ENCODE peak calls at places on chromosome 1, in six cellular contexts. One of them, this sample, is unnamed.

GRCh38 chr1:16131636-16132324 is 24.1 kb downstream of the EPHA2 start:
- DNase-seq in thyroid gland: no peak
- DNase-seq in A549: no peak
- DNase-seq in IMR-90: no peak
- DNase-seq in ovary: no peak
- DNase-seq in prostate gland: no peak
- DNase-seq in this sample: no peak

GRCh38 chr1:225844236-225845061 is 34.5 kb downstream of the EPHX1 start:
- DNase-seq in thyroid gland: peak
- DNase-seq in A549: no peak
- DNase-seq in IMR-90: no peak
- DNase-seq in ovary: no peak
- DNase-seq in prostate gland: no peak
- DNase-seq in this sample: no peak

GRCh38 chr1:27099154-27099903 is 55.6 kb downstream of the SLC9A1 start:
- DNase-seq in thyroid gland: peak
- DNase-seq in A549: peak
- DNase-seq in IMR-90: peak
- DNase-seq in ovary: peak
- DNase-seq in prostate gland: no peak
- DNase-seq in this sample: peak

GRCh38 chr1:25619101-25619890 is 2.7 kb downstream of the MAN1C1 start:
- DNase-seq in thyroid gland: peak
- DNase-seq in A549: no peak
- DNase-seq in IMR-90: peak
- DNase-seq in ovary: peak
- DNase-seq in prostate gland: no peak
- DNase-seq in this sample: no peak

GRCh38 chr1:159140474-159140873 is 30.9 kb upstream of the CADM3 start:
- DNase-seq in thyroid gland: no peak
- DNase-seq in A549: no peak
- DNase-seq in IMR-90: no peak
- DNase-seq in ovary: no peak
- DNase-seq in prostate gland: no peak
- DNase-seq in this sample: no peak

GRCh38 chr1:27356628-27357280 is 10.0 kb downstream of the MAP3K6 start:
- DNase-seq in thyroid gland: no peak
- DNase-seq in A549: no peak
- DNase-seq in IMR-90: no peak
- DNase-seq in ovary: peak
- DNase-seq in prostate gland: peak
- DNase-seq in this sample: no peak

GRCh38 chr1:111407297-111407696 is 20.2 kb downstream of the OVGP1 start:
- DNase-seq in thyroid gland: no peak
- DNase-seq in A549: no peak
- DNase-seq in IMR-90: no peak
- DNase-seq in ovary: no peak
- DNase-seq in prostate gland: no peak
- DNase-seq in this sample: no peak

GRCh38 chr1:46622341-46622740 is 5.7 kb upstream of the MOB3C start:
- DNase-seq in thyroid gland: no peak
- DNase-seq in A549: peak
- DNase-seq in IMR-90: peak
- DNase-seq in ovary: no peak
- DNase-seq in prostate gland: no peak
- DNase-seq in this sample: no peak

GRCh38 chr1:11520531-11521233 is 41.7 kb downstream of the DISP3 start:
- DNase-seq in thyroid gland: no peak
- DNase-seq in A549: no peak
- DNase-seq in IMR-90: no peak
- DNase-seq in ovary: no peak
- DNase-seq in prostate gland: no peak
- DNase-seq in this sample: no peak

GRCh38 chr1:60753508-60753907 is 328.9 kb upstream of the NFIA start:
- DNase-seq in thyroid gland: no peak
- DNase-seq in A549: no peak
- DNase-seq in IMR-90: no peak
- DNase-seq in ovary: no peak
- DNase-seq in prostate gland: no peak
- DNase-seq in this sample: no peak

GRCh38 chr1:87888456-87888855 is 559.8 kb downstream of the LMO4 start:
- DNase-seq in thyroid gland: no peak
- DNase-seq in A549: peak
- DNase-seq in IMR-90: no peak
- DNase-seq in ovary: no peak
- DNase-seq in prostate gland: peak
- DNase-seq in this sample: no peak

GRCh38 chr1:219264557-219264956 is 90.9 kb downstream of the LYPLAL1 start:
- DNase-seq in thyroid gland: no peak
- DNase-seq in A549: no peak
- DNase-seq in IMR-90: no peak
- DNase-seq in ovary: no peak
- DNase-seq in prostate gland: no peak
- DNase-seq in this sample: no peak

GRCh38 chr1:36279110-36279788 is 26.9 kb upstream of the SH3D21 start:
- DNase-seq in thyroid gland: no peak
- DNase-seq in A549: no peak
- DNase-seq in IMR-90: peak
- DNase-seq in ovary: no peak
- DNase-seq in prostate gland: no peak
- DNase-seq in this sample: no peak

GRCh38 chr1:177629526-177629925 is 340.3 kb downstream of the SEC16B start:
- DNase-seq in thyroid gland: no peak
- DNase-seq in A549: no peak
- DNase-seq in IMR-90: peak
- DNase-seq in ovary: no peak
- DNase-seq in prostate gland: no peak
- DNase-seq in this sample: no peak

GRCh38 chr1:177627148-177627910 is 342.5 kb downstream of the SEC16B start:
- DNase-seq in thyroid gland: no peak
- DNase-seq in A549: no peak
- DNase-seq in IMR-90: no peak
- DNase-seq in ovary: no peak
- DNase-seq in prostate gland: no peak
- DNase-seq in this sample: no peak

GRCh38 chr1:177631770-177632169 is 338.1 kb downstream of the SEC16B start:
- DNase-seq in thyroid gland: no peak
- DNase-seq in A549: no peak
- DNase-seq in IMR-90: no peak
- DNase-seq in ovary: no peak
- DNase-seq in prostate gland: no peak
- DNase-seq in this sample: no peak

DNA sequence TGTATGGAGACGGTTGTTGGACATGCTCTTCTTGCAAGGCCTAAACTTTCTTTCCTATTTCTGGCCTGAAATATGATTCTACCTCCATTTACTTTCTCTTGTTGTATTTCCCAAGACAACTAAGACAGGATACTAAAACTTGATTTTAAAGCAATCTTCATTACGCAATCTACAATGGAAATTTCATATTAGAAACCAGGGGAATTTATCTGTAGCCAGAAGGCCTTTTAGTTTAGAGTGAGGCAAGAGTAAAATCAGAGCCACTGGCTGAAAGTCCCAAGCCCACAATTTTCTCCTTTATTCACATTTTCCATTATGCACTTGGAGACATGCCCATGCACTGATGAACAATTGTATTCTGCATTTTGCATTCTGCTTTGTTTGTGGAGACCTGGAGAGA is 336.9 kb downstream of the SEC16B start:
- DNase-seq in thyroid gland: no peak
- DNase-seq in A549: no peak
- DNase-seq in IMR-90: no peak
- DNase-seq in ovary: no peak
- DNase-seq in prostate gland: no peak
- DNase-seq in this sample: no peak
- TF ChIP-seq POLR2A in thyroid gland: no peak
- TF ChIP-seq POLR2A in A549: no peak
- TF ChIP-seq POLR2A in IMR-90: no peak
- TF ChIP-seq POLR2A in ovary: no peak
- TF ChIP-seq POLR2A in prostate gland: no peak
- TF ChIP-seq POLR2A in this sample: no peak

DNA sequence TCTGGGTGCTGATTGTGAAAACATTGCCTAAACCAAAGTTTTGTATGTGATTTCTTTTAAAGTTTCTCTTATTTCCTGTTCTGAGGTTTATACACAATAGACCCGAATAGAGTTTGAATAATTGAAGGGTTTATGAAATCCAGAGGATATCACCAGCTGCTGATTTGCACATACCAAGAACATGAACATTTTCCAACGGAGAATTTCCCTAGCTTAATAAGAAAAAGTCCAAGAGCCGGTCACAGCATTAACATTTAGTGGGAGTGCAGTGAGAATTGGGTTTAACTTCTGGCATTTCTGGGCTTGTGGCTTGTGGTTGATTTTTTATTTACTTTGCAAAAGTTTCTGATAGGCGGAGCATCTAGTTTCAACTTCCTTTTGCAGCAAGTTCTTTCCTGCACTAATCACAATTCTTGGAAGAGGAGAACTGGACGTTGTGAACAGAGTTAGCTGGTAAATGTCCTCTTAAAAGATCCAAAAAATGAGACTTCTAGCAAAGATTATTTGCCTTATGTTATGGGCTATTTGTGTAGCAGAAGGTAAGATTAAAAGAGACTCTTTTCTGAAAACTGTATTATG is at the start of gene CFH:
- DNase-seq in thyroid gland: no peak
- DNase-seq in A549: no peak
- DNase-seq in IMR-90: peak
- DNase-seq in ovary: no peak
- DNase-seq in prostate gland: no peak
- DNase-seq in this sample: no peak
- TF ChIP-seq POLR2A in thyroid gland: no peak
- TF ChIP-seq POLR2A in A549: no peak
- TF ChIP-seq POLR2A in IMR-90: no peak
- TF ChIP-seq POLR2A in ovary: peak
- TF ChIP-seq POLR2A in prostate gland: peak
- TF ChIP-seq POLR2A in this sample: no peak

GRCh38 chr1:83828456-83828855 is 170.5 kb downstream of the TTLL7 start:
- DNase-seq in thyroid gland: no peak
- DNase-seq in A549: no peak
- DNase-seq in IMR-90: no peak
- DNase-seq in ovary: no peak
- DNase-seq in prostate gland: no peak
- DNase-seq in this sample: no peak

GRCh38 chr1:83827731-83828130 is 171.2 kb downstream of the TTLL7 start:
- DNase-seq in thyroid gland: no peak
- DNase-seq in A549: no peak
- DNase-seq in IMR-90: no peak
- DNase-seq in ovary: no peak
- DNase-seq in prostate gland: no peak
- DNase-seq in this sample: no peak

GRCh38 chr1:83836543-83836942 is 162.4 kb downstream of the TTLL7 start:
- DNase-seq in thyroid gland: no peak
- DNase-seq in A549: no peak
- DNase-seq in IMR-90: no peak
- DNase-seq in ovary: no peak
- DNase-seq in prostate gland: no peak
- DNase-seq in this sample: no peak

GRCh38 chr1:83834621-83835264 is 164.2 kb downstream of the TTLL7 start:
- DNase-seq in thyroid gland: no peak
- DNase-seq in A549: no peak
- DNase-seq in IMR-90: no peak
- DNase-seq in ovary: no peak
- DNase-seq in prostate gland: no peak
- DNase-seq in this sample: no peak

DNA sequence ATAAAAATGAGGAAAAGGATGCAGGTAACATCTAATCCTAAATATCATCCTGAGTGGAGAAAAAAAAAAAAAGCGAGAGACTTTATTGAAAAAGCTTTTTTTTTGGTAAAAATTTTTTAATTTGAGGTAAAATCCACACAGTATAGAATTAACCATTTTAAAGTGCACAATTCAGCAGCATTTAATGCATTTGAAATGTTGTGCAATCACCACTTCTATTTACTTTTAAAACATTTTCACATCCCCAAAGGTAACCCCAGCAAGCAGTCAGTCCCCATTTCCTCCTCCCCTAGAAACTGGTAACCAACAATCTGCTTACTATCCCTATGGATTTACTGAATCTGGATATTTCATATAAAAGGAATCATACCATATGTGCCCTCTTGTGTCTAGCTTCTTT is 166.7 kb downstream of the TTLL7 start:
- DNase-seq in thyroid gland: no peak
- DNase-seq in A549: no peak
- DNase-seq in IMR-90: no peak
- DNase-seq in ovary: no peak
- DNase-seq in prostate gland: no peak
- DNase-seq in this sample: no peak
- TF ChIP-seq POLR2A in thyroid gland: no peak
- TF ChIP-seq POLR2A in A549: no peak
- TF ChIP-seq POLR2A in IMR-90: no peak
- TF ChIP-seq POLR2A in ovary: no peak
- TF ChIP-seq POLR2A in prostate gland: no peak
- TF ChIP-seq POLR2A in this sample: no peak

GRCh38 chr1:192445849-192446489 is 129.2 kb downstream of the RGS21 start:
- DNase-seq in thyroid gland: peak
- DNase-seq in A549: no peak
- DNase-seq in IMR-90: peak
- DNase-seq in ovary: peak
- DNase-seq in prostate gland: peak
- DNase-seq in this sample: no peak
- TF ChIP-seq POLR2A in thyroid gland: no peak
- TF ChIP-seq POLR2A in A549: no peak
- TF ChIP-seq POLR2A in IMR-90: no peak
- TF ChIP-seq POLR2A in ovary: no peak
- TF ChIP-seq POLR2A in prostate gland: no peak
- TF ChIP-seq POLR2A in this sample: no peak

GRCh38 chr1:68496680-68497357 is at the start of gene DEPDC1:
- DNase-seq in thyroid gland: peak
- DNase-seq in A549: peak
- DNase-seq in IMR-90: peak
- DNase-seq in ovary: peak
- DNase-seq in prostate gland: peak
- DNase-seq in this sample: peak
- TF ChIP-seq POLR2A in thyroid gland: no peak
- TF ChIP-seq POLR2A in A549: no peak
- TF ChIP-seq POLR2A in IMR-90: no peak
- TF ChIP-seq POLR2A in ovary: no peak
- TF ChIP-seq POLR2A in prostate gland: peak
- TF ChIP-seq POLR2A in this sample: peak

GRCh38 chr1:224251741-224252146 is 68.7 kb downstream of the DEGS1 start:
- DNase-seq in thyroid gland: no peak
- DNase-seq in A549: no peak
- DNase-seq in IMR-90: no peak
- DNase-seq in ovary: no peak
- DNase-seq in prostate gland: no peak
- DNase-seq in this sample: no peak

GRCh38 chr1:224252466-224252865 is 69.4 kb downstream of the DEGS1 start:
- DNase-seq in thyroid gland: no peak
- DNase-seq in A549: no peak
- DNase-seq in IMR-90: no peak
- DNase-seq in ovary: no peak
- DNase-seq in prostate gland: no peak
- DNase-seq in this sample: no peak

GRCh38 chr1:224256642-224257041 is 73.3 kb downstream of the NVL start:
- DNase-seq in thyroid gland: no peak
- DNase-seq in A549: no peak
- DNase-seq in IMR-90: no peak
- DNase-seq in ovary: no peak
- DNase-seq in prostate gland: no peak
- DNase-seq in this sample: no peak

GRCh38 chr1:224258351-224258750 is 71.6 kb downstream of the NVL start:
- DNase-seq in thyroid gland: no peak
- DNase-seq in A549: no peak
- DNase-seq in IMR-90: no peak
- DNase-seq in ovary: no peak
- DNase-seq in prostate gland: no peak
- DNase-seq in this sample: no peak

GRCh38 chr1:224253721-224254120 is 70.7 kb downstream of the DEGS1 start:
- DNase-seq in thyroid gland: no peak
- DNase-seq in A549: no peak
- DNase-seq in IMR-90: peak
- DNase-seq in ovary: no peak
- DNase-seq in prostate gland: no peak
- DNase-seq in this sample: peak
- TF ChIP-seq POLR2A in thyroid gland: no peak
- TF ChIP-seq POLR2A in A549: no peak
- TF ChIP-seq POLR2A in IMR-90: no peak
- TF ChIP-seq POLR2A in ovary: no peak
- TF ChIP-seq POLR2A in prostate gland: no peak
- TF ChIP-seq POLR2A in this sample: no peak

This sample was measured in H54.